ENCODE peak calls at places on chromosomes 2 and 18, in ten cellular contexts. H is SK-N-SH; T is brain microvascular endothelial cell; Y is left ventricle myocardium inferior; S is colonic mucosa; A is pancreas; E is spleen; J is PC-9; R is CD8-positive, alpha-beta T cell; M is fibroblast of lung. K is an unnamed sample.

GRCh38 chr18:36544036-36544725 is 246.7 kb downstream of the FHOD3 start:
- DNase-seq in T (no peak), R (no peak), M (peak; percentile 58), A (no peak), E (no peak), S (no peak), Y (no peak), J (no peak), H (no peak), K (no peak)

GRCh38 chr2:86783615-86784339 is 6.9 kb downstream of the CD8A start:
- DNase-seq in R (no peak), H (no peak), J (no peak), E (no peak), A (no peak), S (no peak), M (no peak), T (no peak), Y (no peak), K (no peak)

GRCh38 chr2:223765221-223765775 is 72.1 kb downstream of the AP1S3 start:
- DNase-seq in A (no peak), Y (no peak), H (no peak), J (no peak), R (no peak), S (no peak), T (no peak), M (no peak), E (no peak), K (no peak)

GRCh38 chr2:27735263-27735904 is 36.1 kb upstream of the MRPL33 start:
- DNase-seq in H (no peak), S (peak; percentile 81), J (peak; percentile 56), A (peak; percentile 81), Y (peak; percentile 85), E (peak; percentile 88), R (peak; percentile 45), M (peak; percentile 85), T (peak; percentile 18), K (peak; percentile 48)

GRCh38 chr2:97736608-97737330 is 23.4 kb downstream of the ZAP70 start:
- DNase-seq in T (no peak), M (no peak), E (peak; percentile 67), R (no peak), H (no peak), Y (no peak), J (no peak), S (no peak), A (no peak), K (no peak)

GRCh38 chr2:3265981-3266726 is 111.5 kb downstream of the EIPR1 start:
- DNase-seq in A (no peak), E (peak; percentile 39), M (no peak), T (no peak), S (no peak), Y (no peak), R (no peak), J (no peak), H (no peak), K (peak; percentile 11)

GRCh38 chr2:196453613-196454047 is 185.9 kb upstream of the CCDC150 start:
- DNase-seq in J (no peak), S (peak; percentile 43), T (peak; percentile 51), R (no peak), H (peak; percentile 34), Y (no peak), M (peak; percentile 48), E (no peak), A (no peak), K (peak; percentile 44)

GRCh38 chr2:177783835-177784448 is 288.6 kb downstream of the PDE11A start:
- DNase-seq in A (no peak), H (no peak), T (peak; percentile 40), S (no peak), J (no peak), M (peak; percentile 96), R (no peak), Y (no peak), E (no peak), K (peak; percentile 92)

GRCh38 chr2:70888389-70888924 is 47.2 kb upstream of the ATP6V1B1 start:
- DNase-seq in J (no peak), A (no peak), T (no peak), S (no peak), Y (no peak), E (no peak), H (no peak), M (no peak), R (no peak), K (no peak)

GRCh38 chr2:28310107-28310506 is 82.6 kb upstream of the FOSL2 start:
- DNase-seq in Y (no peak), H (peak; percentile 66), J (no peak), M (no peak), S (no peak), A (no peak), R (no peak), T (no peak), E (no peak), K (no peak)

DNA sequence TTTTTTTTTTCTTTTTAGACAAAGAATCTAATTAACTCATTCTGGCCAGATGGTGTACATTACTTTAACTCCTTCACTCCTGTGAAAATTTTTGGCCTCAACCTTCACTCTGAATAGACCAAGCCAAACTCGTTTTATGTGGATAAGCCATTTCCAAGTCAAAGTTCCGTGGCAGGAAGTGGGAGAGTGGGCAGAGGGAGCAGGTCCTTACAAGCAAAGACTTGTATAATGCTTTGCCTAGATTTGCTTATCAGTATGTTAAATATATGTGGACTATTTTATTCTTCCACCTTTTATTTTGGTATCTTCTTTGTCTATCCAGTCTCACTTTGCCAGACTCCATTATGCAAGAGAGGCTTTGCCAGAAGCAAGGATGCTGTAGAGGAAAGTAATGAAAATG is 178.1 kb upstream of the TNP1 start:
- DNase-seq in J (no peak), R (no peak), T (no peak), Y (no peak), S (no peak), E (no peak), H (no peak), M (no peak), A (no peak), K (no peak)
- H3K27ac ChIP-seq in J (no peak overlapping the region), R (no peak overlapping the region), T (no peak overlapping the region), Y (no peak overlapping the region), S (no peak overlapping the region), E (no peak overlapping the region), H (no peak overlapping the region), M (no peak overlapping the region), A (no peak overlapping the region), K (no peak overlapping the region)

DNA sequence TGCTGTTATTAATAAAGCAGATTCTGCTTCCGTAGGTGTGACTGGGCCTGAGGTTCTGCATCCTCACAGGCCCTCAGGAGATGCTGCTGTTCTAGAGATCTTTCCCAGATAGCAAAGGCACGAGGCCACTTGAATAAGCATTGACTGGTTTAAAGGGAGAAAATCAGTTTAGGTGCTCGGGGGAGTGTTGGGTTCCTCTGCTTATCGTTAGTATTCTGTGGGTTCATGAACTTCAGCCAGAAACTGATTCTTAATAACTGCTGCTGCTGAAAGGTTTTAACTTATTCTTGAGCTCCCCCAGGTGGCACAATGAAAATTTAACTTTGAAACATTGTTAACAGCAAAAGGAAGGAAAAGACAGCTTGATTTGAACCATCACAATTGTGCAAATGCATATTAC is 56.9 kb downstream of the ITGA6 start:
- DNase-seq in J (no peak), H (peak; percentile 36), R (no peak), Y (no peak), A (no peak), M (peak; percentile 14), S (no peak), E (no peak), T (no peak), K (peak; percentile 25)
- TF ChIP-seq CTCF in J (peak; percentile 89), H (peak; percentile 55), R (peak; percentile 44), Y (peak; percentile 27), A (no peak), M (peak; percentile 36), S (no peak), E (no peak), T (peak; percentile 35), K (peak; percentile 42)

GRCh38 chr2:11851881-11852280 is 105.4 kb downstream of the LPIN1 start:
- DNase-seq in E (no peak), S (no peak), T (no peak), A (no peak), R (no peak), M (no peak), H (no peak), J (no peak), Y (no peak), K (no peak)

GRCh38 chr2:11853197-11853588 is 106.8 kb downstream of the LPIN1 start:
- DNase-seq in H (no peak), E (peak; percentile 34), S (no peak), M (no peak), R (no peak), Y (no peak), J (no peak), T (no peak), A (no peak), K (no peak)

GRCh38 chr2:11852526-11853196 is 106.2 kb downstream of the LPIN1 start:
- DNase-seq in M (no peak), R (no peak), Y (no peak), S (no peak), T (no peak), H (no peak), J (no peak), E (peak; percentile 39), A (no peak), K (no peak)

GRCh38 chr2:11855120-11855760 is 108.8 kb downstream of the LPIN1 start:
- DNase-seq in A (no peak), H (no peak), R (no peak), E (peak; percentile 77), T (no peak), Y (no peak), M (no peak), S (no peak), J (no peak), K (peak; percentile 13)

DNA sequence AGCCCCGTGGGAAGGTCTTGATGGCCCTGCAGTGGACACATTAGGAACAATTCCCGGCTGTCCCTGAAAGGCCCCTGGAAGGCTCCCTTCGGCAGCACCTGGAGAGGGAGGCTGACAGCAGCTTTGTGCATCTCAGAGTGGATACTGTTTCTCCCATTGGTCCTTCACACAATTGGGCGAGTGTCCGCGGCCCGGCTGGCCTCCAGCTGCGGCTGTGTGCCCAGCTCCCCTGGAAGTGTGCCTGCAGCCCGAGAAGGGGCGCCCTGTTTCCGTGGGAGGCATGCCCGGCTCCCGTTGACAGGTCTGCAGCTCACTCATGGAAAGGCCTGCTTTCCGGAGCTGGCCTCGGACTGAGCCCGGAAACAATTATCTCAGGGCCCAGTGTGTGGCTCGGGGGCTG is 103.7 kb downstream of the LPIN1 start:
- DNase-seq in J (no peak), Y (no peak), R (no peak), H (no peak), S (no peak), A (no peak), T (no peak), M (no peak), E (peak; percentile 67), K (no peak)
- H3K4me3 ChIP-seq in J (no peak overlapping the region), Y (no peak overlapping the region), R (no peak overlapping the region), H (no peak overlapping the region), S (no peak overlapping the region), A (no peak overlapping the region), T (no peak overlapping the region), M (no peak overlapping the region), E (no peak overlapping the region), K (no peak overlapping the region)

DNA sequence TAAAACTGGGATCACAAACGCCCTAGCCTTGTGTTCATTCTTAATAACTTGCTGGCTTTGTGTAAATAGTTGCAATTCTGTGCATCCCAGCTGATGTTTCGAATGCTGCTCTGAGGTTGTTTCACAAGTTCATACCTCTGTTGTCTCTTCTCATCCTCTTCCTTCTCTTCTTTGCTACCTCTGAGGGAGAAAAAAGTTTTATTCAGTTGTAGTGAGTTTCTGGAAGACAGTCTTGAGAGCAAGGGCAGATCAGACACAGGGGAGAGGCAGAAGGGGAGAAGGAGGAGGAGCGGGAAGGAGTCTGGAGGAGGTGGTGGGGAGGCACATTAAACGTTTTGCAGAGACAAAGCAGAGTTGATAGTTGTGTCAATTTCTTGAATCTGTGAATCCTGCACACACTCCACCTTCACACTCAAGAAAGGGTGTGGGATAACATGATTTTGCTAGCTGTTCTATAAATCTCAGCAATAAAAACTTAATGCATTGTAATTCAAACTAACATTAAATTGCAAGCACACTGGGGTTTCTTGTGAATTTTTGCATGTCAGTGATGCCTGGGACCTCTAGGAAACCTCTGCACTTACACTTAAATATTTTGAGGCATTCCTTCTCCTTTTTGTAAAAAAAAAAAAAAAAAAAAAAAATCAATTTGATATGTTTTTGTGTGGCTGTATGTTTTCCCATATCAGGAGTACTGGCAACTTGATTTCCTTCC is 6.9 kb downstream of the MEIS1 start:
- DNase-seq in A (no peak), H (no peak), R (no peak), E (no peak), J (no peak), M (no peak), T (no peak), Y (no peak), S (no peak), K (no peak)
- H3K27ac ChIP-seq in A (peak overlapping the region; percentile 89), H (no peak overlapping the region), R (no peak overlapping the region), E (peak overlapping the region; percentile 78), J (no peak overlapping the region), M (peak overlapping the region; percentile 93), T (no peak overlapping the region), Y (peak overlapping the region; percentile 96), S (peak overlapping the region; percentile 18), K (peak overlapping the region; percentile 99)

K was measured in cardiac muscle cell.